ENCODE peak calls at places on chromosomes 7 and 10, in four cellular contexts. One of them, this sample, is unnamed.

GRCh38 chr10:24465899-24466615 is 257.1 kb downstream of the KIAA1217 start:
- DNase-seq in endothelial cell of umbilical vein: no peak
- DNase-seq in fibroblast of lung: peak
- DNase-seq in GM23248: peak
- DNase-seq in this sample: no peak

GRCh38 chr10:112804036-112804435 is 146.0 kb upstream of the TCF7L2 start:
- DNase-seq in endothelial cell of umbilical vein: no peak
- DNase-seq in fibroblast of lung: no peak
- DNase-seq in GM23248: no peak
- DNase-seq in this sample: no peak

GRCh38 chr7:417625-417889 is 102.1 kb downstream of the PDGFA start:
- DNase-seq in endothelial cell of umbilical vein: no peak
- DNase-seq in fibroblast of lung: no peak
- DNase-seq in GM23248: no peak
- DNase-seq in this sample: no peak

GRCh38 chr10:124736491-124737136 is 7.6 kb downstream of the FAM53B start:
- DNase-seq in endothelial cell of umbilical vein: peak
- DNase-seq in fibroblast of lung: peak
- DNase-seq in GM23248: peak
- DNase-seq in this sample: no peak

GRCh38 chr7:110168010-110168409 is 922.9 kb upstream of the LRRN3 start:
- DNase-seq in endothelial cell of umbilical vein: no peak
- DNase-seq in fibroblast of lung: peak
- DNase-seq in GM23248: no peak
- DNase-seq in this sample: no peak

GRCh38 chr7:102424129-102424551 is 9.2 kb upstream of the ORAI2 start:
- DNase-seq in endothelial cell of umbilical vein: no peak
- DNase-seq in fibroblast of lung: no peak
- DNase-seq in GM23248: no peak
- DNase-seq in this sample: no peak

GRCh38 chr7:37915438-37915837 is 1.2 kb downstream of the SFRP4 start:
- DNase-seq in endothelial cell of umbilical vein: no peak
- DNase-seq in fibroblast of lung: peak
- DNase-seq in GM23248: no peak
- DNase-seq in this sample: no peak

GRCh38 chr7:148515237-148515636 is 75.3 kb upstream of the C7orf33 start:
- DNase-seq in endothelial cell of umbilical vein: no peak
- DNase-seq in fibroblast of lung: peak
- DNase-seq in GM23248: no peak
- DNase-seq in this sample: no peak

GRCh38 chr7:142745091-142745635 is 4.1 kb upstream of the PRSS1 start:
- DNase-seq in endothelial cell of umbilical vein: no peak
- DNase-seq in fibroblast of lung: peak
- DNase-seq in GM23248: peak
- DNase-seq in this sample: no peak

GRCh38 chr7:151435103-151435916 is 4.6 kb downstream of the CRYGN start:
- DNase-seq in endothelial cell of umbilical vein: no peak
- DNase-seq in fibroblast of lung: no peak
- DNase-seq in GM23248: no peak
- DNase-seq in this sample: no peak

GRCh38 chr7:67021260-67021659 is 24.6 kb downstream of the TYW1 start:
- DNase-seq in endothelial cell of umbilical vein: no peak
- DNase-seq in fibroblast of lung: no peak
- DNase-seq in GM23248: no peak
- DNase-seq in this sample: no peak

GRCh38 chr7:47534322-47535032 is 47.4 kb downstream of the TNS3 start:
- DNase-seq in endothelial cell of umbilical vein: no peak
- DNase-seq in fibroblast of lung: peak
- DNase-seq in GM23248: peak
- DNase-seq in this sample: no peak

GRCh38 chr10:121681982-121682687 is 83.9 kb upstream of the FGFR2 start:
- DNase-seq in endothelial cell of umbilical vein: peak
- DNase-seq in fibroblast of lung: no peak
- DNase-seq in GM23248: no peak
- DNase-seq in this sample: no peak

GRCh38 chr10:11205026-11205772 is 187.5 kb downstream of the CELF2 start:
- DNase-seq in endothelial cell of umbilical vein: peak
- DNase-seq in fibroblast of lung: peak
- DNase-seq in GM23248: peak
- DNase-seq in this sample: no peak

GRCh38 chr10:96789571-96790108 is 42.5 kb upstream of the LCOR start:
- DNase-seq in endothelial cell of umbilical vein: peak
- DNase-seq in fibroblast of lung: no peak
- DNase-seq in GM23248: no peak
- DNase-seq in this sample: no peak

GRCh38 chr10:110498982-110499795 is 1.5 kb downstream of the DUSP5 start:
- DNase-seq in endothelial cell of umbilical vein: peak
- DNase-seq in fibroblast of lung: peak
- DNase-seq in GM23248: peak
- DNase-seq in this sample: no peak

GRCh38 chr7:2730846-2731770 is 43.1 kb downstream of the AMZ1 start:
- DNase-seq in endothelial cell of umbilical vein: no peak
- DNase-seq in fibroblast of lung: no peak
- DNase-seq in GM23248: no peak
- DNase-seq in this sample: no peak

GRCh38 chr7:107461938-107462533 is 7.8 kb upstream of the GPR22 start:
- DNase-seq in endothelial cell of umbilical vein: no peak
- DNase-seq in fibroblast of lung: no peak
- DNase-seq in GM23248: no peak
- DNase-seq in this sample: no peak

GRCh38 chr7:143435266-143435665 is 8.0 kb upstream of the TAS2R60 start:
- DNase-seq in endothelial cell of umbilical vein: no peak
- DNase-seq in fibroblast of lung: no peak
- DNase-seq in GM23248: peak
- DNase-seq in this sample: no peak

GRCh38 chr7:116528008-116528789 is 3.4 kb downstream of the CAV1 start:
- DNase-seq in endothelial cell of umbilical vein: peak
- DNase-seq in fibroblast of lung: peak
- DNase-seq in GM23248: peak
- DNase-seq in this sample: no peak

GRCh38 chr10:67015225-67015624 is 89.4 kb downstream of the LRRTM3 start:
- DNase-seq in endothelial cell of umbilical vein: no peak
- DNase-seq in fibroblast of lung: no peak
- DNase-seq in GM23248: no peak
- DNase-seq in this sample: no peak

GRCh38 chr7:135748770-135749169 is at the start of gene FAM180A:
- DNase-seq in endothelial cell of umbilical vein: no peak
- DNase-seq in fibroblast of lung: peak
- DNase-seq in GM23248: peak
- DNase-seq in this sample: no peak

GRCh38 chr10:1049425-1049958 is 573 bp upstream of the IDI1 start:
- DNase-seq in endothelial cell of umbilical vein: no peak
- DNase-seq in fibroblast of lung: peak
- DNase-seq in GM23248: no peak
- DNase-seq in this sample: no peak

GRCh38 chr7:96910484-96910883 is 94.9 kb upstream of the DLX6 start:
- DNase-seq in endothelial cell of umbilical vein: no peak
- DNase-seq in fibroblast of lung: no peak
- DNase-seq in GM23248: peak
- DNase-seq in this sample: no peak

GRCh38 chr7:44733708-44734481 is 14.8 kb upstream of the ZMIZ2 start:
- DNase-seq in endothelial cell of umbilical vein: peak
- DNase-seq in fibroblast of lung: peak
- DNase-seq in GM23248: peak
- DNase-seq in this sample: no peak

DNA sequence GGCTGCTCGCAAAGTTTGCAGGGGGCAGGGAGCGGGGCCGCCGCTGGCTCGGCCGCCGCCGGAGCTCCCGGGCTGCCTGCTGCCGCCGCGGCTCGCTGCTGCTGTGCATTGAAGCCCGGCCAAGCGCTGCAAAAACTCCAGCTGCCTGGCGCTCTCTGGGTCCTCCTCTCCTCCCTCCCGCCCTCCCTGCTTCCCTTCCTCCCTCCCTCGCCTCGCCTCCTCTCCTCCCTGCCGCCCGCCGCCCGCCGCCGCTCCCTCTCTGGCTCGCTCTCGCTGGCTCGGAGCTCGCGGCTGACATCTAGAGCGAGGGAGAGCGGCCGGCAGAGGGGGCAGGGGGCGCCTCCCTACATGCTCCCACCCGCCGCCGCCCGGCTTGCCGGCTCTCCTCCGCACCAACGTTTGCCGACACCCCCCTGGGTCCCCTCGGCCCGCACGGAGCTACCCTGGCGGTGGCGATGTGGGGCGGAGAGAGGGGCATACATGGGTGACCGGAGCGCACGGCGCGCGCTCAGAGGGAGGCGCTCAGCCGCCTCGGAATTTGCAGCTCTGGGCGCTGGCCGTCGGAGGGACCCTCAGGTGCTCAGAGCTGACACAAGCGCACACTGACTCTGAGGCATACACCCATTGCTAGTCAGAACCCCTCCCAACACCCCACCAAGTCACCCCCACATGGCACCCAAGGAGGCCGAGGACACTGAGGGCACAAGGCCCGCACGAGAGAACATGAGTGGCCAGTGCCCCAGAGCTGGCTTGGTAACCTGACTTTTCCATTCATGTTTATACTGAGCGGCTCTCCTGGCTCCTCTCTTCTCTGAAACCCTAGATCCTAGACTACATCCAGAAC is 1.2 kb upstream of the PLXNA4 start:
- DNase-seq in endothelial cell of umbilical vein: peak
- DNase-seq in fibroblast of lung: peak
- DNase-seq in GM23248: peak
- DNase-seq in this sample: no peak
- H3K27ac ChIP-seq in endothelial cell of umbilical vein: no peak
- H3K27ac ChIP-seq in fibroblast of lung: no peak
- H3K27ac ChIP-seq in GM23248: no peak
- H3K27ac ChIP-seq in this sample: no peak

GRCh38 chr10:34813626-34814227 is 1.4 kb downstream of the PARD3 start:
- DNase-seq in endothelial cell of umbilical vein: peak
- DNase-seq in fibroblast of lung: peak
- DNase-seq in GM23248: peak
- DNase-seq in this sample: no peak
- H2AFZ ChIP-seq in endothelial cell of umbilical vein: peak
- H2AFZ ChIP-seq in fibroblast of lung: peak
- H2AFZ ChIP-seq in GM23248: peak
- H2AFZ ChIP-seq in this sample: peak

GRCh38 chr10:63703740-63704345 is 182.6 kb downstream of the REEP3 start:
- DNase-seq in endothelial cell of umbilical vein: no peak
- DNase-seq in fibroblast of lung: no peak
- DNase-seq in GM23248: no peak
- DNase-seq in this sample: no peak
- H3K4me2 ChIP-seq in endothelial cell of umbilical vein: no peak
- H3K4me2 ChIP-seq in fibroblast of lung: no peak
- H3K4me2 ChIP-seq in GM23248: no peak
- H3K4me2 ChIP-seq in this sample: no peak

GRCh38 chr10:91350651-91351081 is 59.5 kb upstream of the HECTD2 start:
- DNase-seq in endothelial cell of umbilical vein: peak
- DNase-seq in fibroblast of lung: peak
- DNase-seq in GM23248: peak
- DNase-seq in this sample: no peak
- H3K27ac ChIP-seq in endothelial cell of umbilical vein: no peak
- H3K27ac ChIP-seq in fibroblast of lung: no peak
- H3K27ac ChIP-seq in GM23248: peak
- H3K27ac ChIP-seq in this sample: no peak

DNA sequence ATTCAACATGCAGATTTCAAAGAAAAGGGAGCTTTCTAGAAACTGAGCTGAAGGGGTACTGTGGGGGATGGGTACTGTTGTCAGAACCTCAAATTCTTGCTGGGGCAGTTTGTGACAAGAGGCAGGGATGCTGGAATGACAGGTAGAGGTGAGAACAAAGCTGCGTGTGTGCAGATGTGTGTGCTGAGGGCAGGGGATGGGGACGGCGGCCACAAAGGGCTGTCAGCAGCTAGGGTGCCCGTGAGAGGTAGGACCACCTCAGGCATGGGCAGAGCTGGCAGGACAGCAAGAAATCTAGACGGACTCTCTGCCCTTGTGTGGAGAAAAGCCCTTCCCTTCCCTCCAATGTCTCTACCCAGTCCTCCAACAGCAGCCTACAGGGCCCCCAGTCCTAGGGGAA is 14.4 kb upstream of the BAZ1B start:
- DNase-seq in endothelial cell of umbilical vein: no peak
- DNase-seq in fibroblast of lung: no peak
- DNase-seq in GM23248: no peak
- DNase-seq in this sample: no peak
- H2AFZ ChIP-seq in endothelial cell of umbilical vein: no peak
- H2AFZ ChIP-seq in fibroblast of lung: no peak
- H2AFZ ChIP-seq in GM23248: no peak
- H2AFZ ChIP-seq in this sample: no peak